ENCODE peak calls at places on chromosomes 2 and 18, in four cellular contexts. H is sigmoid colon, D is choroid plexus epithelial cell, V is cardiac muscle cell. G is an unnamed sample.

GRCh38 chr18:48547456-48548403 is 8.9 kb downstream of the CTIF start:
- DNase-seq in H (no peak), D (peak), V (peak), G (no peak)

GRCh38 chr2:30105556-30105955 is 41.3 kb upstream of the YPEL5 start:
- DNase-seq in H (no peak), D (no peak), V (no peak), G (no peak)

GRCh38 chr2:168635065-168635577 is 167.3 kb upstream of the NOSTRIN start:
- DNase-seq in H (peak), D (peak), V (peak), G (no peak)

GRCh38 chr2:156118753-156119416 is 213.6 kb downstream of the NR4A2 start:
- DNase-seq in H (no peak), D (no peak), V (no peak), G (no peak)

GRCh38 chr2:170218931-170219330 is 41.0 kb downstream of the MYO3B start:
- DNase-seq in H (no peak), D (no peak), V (no peak), G (no peak)

GRCh38 chr2:68466361-68466777 is 725 bp downstream of the FBXO48 start:
- DNase-seq in H (no peak), D (peak), V (peak), G (peak)

GRCh38 chr2:126224766-126225165 is 431.2 kb upstream of the GYPC start:
- DNase-seq in H (no peak), D (no peak), V (peak), G (no peak)

GRCh38 chr2:74502720-74503505 is 3.5 kb upstream of the LBX2 start:
- DNase-seq in H (peak), D (peak), V (peak), G (peak)

GRCh38 chr2:204665244-204665643 is 120.0 kb downstream of the PARD3B start:
- DNase-seq in H (no peak), D (peak), V (peak), G (no peak)

GRCh38 chr2:229701716-229702115 is 12.6 kb downstream of the DNER start:
- DNase-seq in H (no peak), D (no peak), V (no peak), G (no peak)

GRCh38 chr2:16184945-16185660 is 244.8 kb downstream of the MYCN start:
- DNase-seq in H (no peak), D (no peak), V (no peak), G (no peak)

GRCh38 chr18:13070460-13070859 is 79.3 kb downstream of the CEP192 start:
- DNase-seq in H (no peak), D (peak), V (peak), G (no peak)

GRCh38 chr2:239000089-239000488 is 152.2 kb downstream of the TWIST2 start:
- DNase-seq in H (peak), D (no peak), V (no peak), G (no peak)

GRCh38 chr2:118013221-118013723 is 598 bp downstream of the CCDC93 start:
- DNase-seq in H (peak), D (peak), V (no peak), G (peak)
- TF ChIP-seq CTCF in H (no peak), D (no peak), V (no peak), G (no peak)

GRCh38 chr2:206149330-206149729 is 9.9 kb downstream of the NDUFS1 start:
- DNase-seq in H (no peak), D (no peak), V (no peak), G (no peak)

GRCh38 chr2:206150168-206150567 is 9.1 kb downstream of the NDUFS1 start:
- DNase-seq in H (no peak), D (no peak), V (no peak), G (no peak)

GRCh38 chr2:206158563-206159345 is 490 bp downstream of the NDUFS1 start:
- DNase-seq in H (no peak), D (peak), V (peak), G (no peak)

GRCh38 chr2:206150631-206151030 is 8.6 kb downstream of the NDUFS1 start:
- DNase-seq in H (no peak), D (no peak), V (no peak), G (no peak)

DNA sequence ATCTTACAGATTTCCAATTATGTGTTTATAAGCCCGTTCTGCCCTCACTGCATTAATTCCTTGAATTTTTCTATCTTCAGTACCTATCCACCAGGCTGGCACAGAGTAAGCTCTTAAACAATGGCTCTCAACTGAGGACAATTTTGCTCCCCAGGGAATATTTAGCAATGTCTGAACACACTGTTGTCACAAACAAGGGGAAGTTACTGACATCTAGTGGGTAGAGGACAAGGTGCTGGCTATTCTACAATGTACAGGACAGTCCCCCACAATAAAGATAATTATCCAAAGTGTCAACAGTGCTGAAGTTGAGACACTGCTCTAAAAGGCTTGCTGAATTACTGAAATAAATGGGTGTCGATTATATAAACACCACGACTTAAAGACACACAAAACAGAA is 5.0 kb downstream of the NDUFS1 start:
- DNase-seq in H (no peak), D (no peak), V (peak), G (no peak)
- TF ChIP-seq CTCF in H (no peak), D (peak), V (no peak), G (no peak)

DNA sequence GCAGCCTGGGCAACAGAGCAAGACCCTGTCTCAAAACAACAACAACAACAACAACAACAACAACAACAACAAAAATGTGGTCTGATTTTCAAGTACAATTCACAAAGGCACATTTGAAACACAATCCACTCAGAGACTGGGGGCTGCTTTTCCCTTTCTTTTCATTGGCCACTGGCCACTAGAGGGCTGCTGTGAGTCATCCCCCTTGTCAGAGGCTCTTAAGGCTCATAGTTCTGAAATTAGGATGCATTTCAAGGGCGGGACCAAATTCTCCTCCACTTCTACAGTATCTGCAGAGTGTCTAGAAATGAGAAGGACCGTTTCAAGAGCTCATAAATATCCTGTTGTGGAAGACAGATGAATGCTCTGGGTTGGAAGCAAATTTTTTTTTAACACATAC is 285.4 kb downstream of the NRXN1 start:
- DNase-seq in H (no peak), D (peak), V (peak), G (no peak)
- TF ChIP-seq CTCF in H (no peak), D (peak), V (peak), G (no peak)

DNA sequence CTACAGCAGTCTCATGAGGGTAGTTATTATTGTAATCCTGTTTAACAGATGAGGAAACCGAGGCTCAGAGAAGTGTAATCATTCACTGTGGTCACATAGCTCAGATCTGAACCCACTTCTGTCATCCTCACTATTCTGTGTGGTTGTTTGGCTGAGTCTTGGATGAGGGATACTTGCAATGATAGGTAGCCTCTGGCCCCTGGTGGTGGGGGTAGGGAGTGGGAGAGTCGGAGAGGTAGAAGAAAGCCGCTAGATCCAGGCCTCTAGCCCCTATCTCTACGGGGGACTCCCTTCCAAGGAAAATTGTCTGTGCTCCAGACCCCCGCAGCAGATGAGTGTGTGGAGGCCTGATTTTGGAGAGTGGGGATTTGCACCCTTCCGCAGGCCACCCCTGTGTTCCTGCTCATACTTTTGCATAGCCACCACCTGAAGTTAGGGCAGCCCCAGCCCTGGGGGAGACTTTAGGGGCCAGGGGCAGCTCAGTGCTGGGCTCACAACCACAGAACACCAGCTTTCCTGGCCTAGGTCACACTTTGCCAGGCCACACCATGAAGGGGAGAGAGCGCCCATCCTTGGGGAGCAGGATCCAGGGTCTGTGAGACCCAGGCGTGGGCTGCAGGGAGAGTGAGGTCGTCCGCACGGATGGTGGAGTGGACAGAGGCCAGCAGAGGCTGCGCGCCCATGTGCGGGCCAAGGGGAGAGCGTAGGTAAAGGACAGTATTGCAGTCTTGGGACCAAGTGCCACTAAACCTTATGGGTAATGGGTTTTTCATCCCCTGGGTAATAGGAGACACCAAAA is 148.1 kb downstream of the GLI2 start:
- DNase-seq in H (no peak), D (no peak), V (no peak), G (no peak)
- TF ChIP-seq CTCF in H (no peak), D (peak), V (no peak), G (no peak)